ENCODE peak calls at places on chromosome 22, in nine cellular contexts. Y is astrocyte of the cerebellum; L is stimulated activated CD8-positive, alpha-beta memory T cell treated with anti-CD3 and anti-CD28 coated beads, Interleukin-2, amount 100 ng/mL, for 48 hours; K is NAMALWA; H is thyroid gland; O is effector CD4-positive, alpha-beta T cell; A is aorta; Z is NCI-H1436; V is activated T-helper 1 cell treated with anti-CD3 and anti-CD28 coated beads, Interleukin-2, amount 50 U/mL, for 16 hours. W is an unnamed sample.

GRCh38 chr22:27443315-27443714 is 358.2 kb downstream of the MN1 start:
- DNase-seq in O (no peak), A (no peak), V (no peak), H (no peak), K (no peak), Y (no peak), L (no peak), Z (no peak), W (no peak)

GRCh38 chr22:28829358-28830181 is 29.2 kb upstream of the XBP1 start:
- DNase-seq in V (peak), A (peak), K (peak), Z (peak), L (peak), O (peak), Y (peak), H (peak), W (no peak)

GRCh38 chr22:23531283-23531921 is 48.7 kb downstream of the IGLL1 start:
- DNase-seq in V (no peak), L (no peak), A (peak), Z (no peak), O (no peak), K (no peak), H (no peak), Y (no peak), W (no peak)

GRCh38 chr22:37032535-37033460 is 13.3 kb downstream of the MPST start:
- DNase-seq in V (no peak), Y (no peak), K (no peak), H (peak), L (no peak), Z (no peak), O (no peak), A (no peak), W (peak)

GRCh38 chr22:38327805-38328204 is 10.6 kb upstream of the CSNK1E start:
- DNase-seq in K (no peak), Y (no peak), Z (no peak), V (no peak), A (no peak), H (no peak), L (no peak), O (no peak), W (no peak)

GRCh38 chr22:46501701-46502100 is 35.7 kb downstream of the CELSR1 start:
- DNase-seq in A (no peak), K (no peak), Z (no peak), H (no peak), V (no peak), Y (peak), L (no peak), O (no peak), W (peak)

GRCh38 chr22:23072035-23072910 is 2.0 kb downstream of the GNAZ start:
- DNase-seq in V (no peak), K (no peak), A (peak), L (no peak), Z (no peak), H (no peak), Y (no peak), O (no peak), W (no peak)

GRCh38 chr22:48586799-48587185 is 1240.9 kb downstream of the BRD1 start:
- DNase-seq in A (no peak), O (no peak), Y (no peak), K (no peak), V (no peak), H (no peak), L (no peak), Z (no peak), W (no peak)

GRCh38 chr22:33210129-33210784 is 152.1 kb upstream of the SYN3 start:
- DNase-seq in V (no peak), H (peak), Z (peak), L (peak), A (no peak), Y (no peak), O (no peak), K (peak), W (no peak)

GRCh38 chr22:21761086-21761485 is 25.5 kb upstream of the YPEL1 start:
- DNase-seq in H (no peak), L (peak), O (no peak), Y (no peak), A (no peak), K (no peak), V (no peak), Z (no peak), W (no peak)

GRCh38 chr22:50219800-50220602 is 19.2 kb downstream of the SELENOO start:
- DNase-seq in Z (no peak), L (no peak), Y (no peak), K (no peak), A (no peak), H (no peak), V (no peak), O (no peak), W (no peak)

GRCh38 chr22:19970031-19970478 is 28.4 kb upstream of the TXNRD2 start:
- DNase-seq in V (no peak), K (no peak), O (no peak), A (no peak), Y (no peak), H (no peak), Z (no peak), L (no peak), W (no peak)

GRCh38 chr22:47094861-47095330 is 332.4 kb downstream of the TBC1D22A start:
- DNase-seq in Z (no peak), K (no peak), H (no peak), A (no peak), V (no peak), Y (no peak), O (no peak), L (no peak), W (no peak)

GRCh38 chr22:18104566-18104965 is 6.0 kb upstream of the TUBA8 start:
- DNase-seq in A (peak), V (no peak), Z (peak), L (no peak), Y (no peak), O (no peak), H (no peak), K (peak), W (no peak)

GRCh38 chr22:43343262-43343988 is at the start of gene SCUBE1:
- DNase-seq in A (peak), H (peak), L (peak), Y (no peak), K (no peak), O (peak), Z (peak), V (no peak), W (no peak)

GRCh38 chr22:33909906-33910305 is 10.4 kb downstream of the LARGE1 start:
- DNase-seq in V (no peak), Z (no peak), K (no peak), L (no peak), H (no peak), O (no peak), Y (no peak), A (no peak), W (no peak)

GRCh38 chr22:48146426-48146825 is 1384.0 kb downstream of the TBC1D22A start:
- DNase-seq in A (no peak), Z (no peak), O (no peak), H (no peak), K (no peak), L (no peak), Y (no peak), V (no peak), W (no peak)

GRCh38 chr22:39997939-39998726 is 3.4 kb downstream of the FAM83F start:
- DNase-seq in K (no peak), Z (no peak), V (no peak), O (no peak), Y (peak), L (no peak), H (peak), A (peak), W (no peak)

GRCh38 chr22:49863936-49864335 is 10.3 kb downstream of the ZBED4 start:
- DNase-seq in Z (no peak), L (no peak), O (no peak), A (no peak), K (no peak), V (no peak), Y (no peak), H (no peak), W (no peak)

GRCh38 chr22:43643362-43643761 is 168.7 kb downstream of the EFCAB6 start:
- DNase-seq in H (peak), K (no peak), A (no peak), O (no peak), L (no peak), V (no peak), Z (peak), Y (no peak), W (no peak)

GRCh38 chr22:37930270-37930951 is 23.0 kb downstream of the C22orf23 start:
- DNase-seq in Y (no peak), O (no peak), L (no peak), A (no peak), V (no peak), K (peak), Z (no peak), H (peak), W (no peak)

GRCh38 chr22:50298266-50298637 is 9.2 kb downstream of the PLXNB2 start:
- DNase-seq in Z (no peak), L (no peak), K (no peak), H (no peak), A (no peak), V (no peak), Y (no peak), O (no peak), W (no peak)

GRCh38 chr22:44340271-44341239 is 27.8 kb upstream of the SHISAL1 start:
- DNase-seq in L (no peak), K (no peak), Y (no peak), H (no peak), A (no peak), V (no peak), O (no peak), Z (no peak), W (no peak)

GRCh38 chr22:27554841-27555456 is 246.6 kb downstream of the MN1 start:
- DNase-seq in Y (no peak), O (no peak), A (no peak), K (no peak), V (no peak), L (no peak), Z (no peak), H (no peak), W (no peak)

GRCh38 chr22:19522190-19522880 is 1.9 kb downstream of the CLDN5 start:
- DNase-seq in O (no peak), Z (peak), K (peak), H (peak), Y (no peak), V (no peak), L (no peak), A (peak), W (no peak)

GRCh38 chr22:19289475-19290161 is 1.9 kb downstream of the CLTCL1 start:
- DNase-seq in A (no peak), K (no peak), V (no peak), Y (peak), L (no peak), Z (no peak), O (no peak), H (no peak), W (no peak)